ENCODE peak calls at places on chromosomes 12 and 14, in eight cellular contexts. F is spleen; V is cardiac muscle cell; L is AG09309; J is brain microvascular endothelial cell; Q is CD8-positive, alpha-beta T cell; P is Peyer's patch; A is activated CD8-positive, alpha-beta T cell treated with anti-CD3 and anti-CD28 coated beads for 36 hours. D is an unnamed sample.

GRCh38 chr12:77253321-77253720 is 188.0 kb upstream of the E2F7 start:
- DNase-seq in F (no peak), V (no peak), L (no peak), J (no peak), Q (no peak), P (no peak), A (no peak), D (no peak)

GRCh38 chr12:1529862-1530591 is 64.4 kb downstream of the FBXL14 start:
- DNase-seq in F (no peak), V (peak), L (no peak), J (no peak), Q (no peak), P (no peak), A (no peak), D (peak)

GRCh38 chr14:42665083-42665482 is 1058.4 kb downstream of the LRFN5 start:
- DNase-seq in F (no peak), V (no peak), L (no peak), J (no peak), Q (no peak), P (no peak), A (no peak), D (no peak)

GRCh38 chr12:50569876-50570275 is 65.1 kb downstream of the DIP2B start:
- DNase-seq in F (no peak), V (no peak), L (no peak), J (no peak), Q (no peak), P (no peak), A (no peak), D (no peak)

GRCh38 chr12:124422570-124423523 is 128.0 kb downstream of the RFLNA start:
- DNase-seq in F (no peak), V (no peak), L (peak), J (peak), Q (no peak), P (peak), A (no peak), D (no peak)

GRCh38 chr12:103909811-103910210 is 20.4 kb upstream of the HSP90B1 start:
- DNase-seq in F (no peak), V (no peak), L (no peak), J (peak), Q (no peak), P (no peak), A (no peak), D (no peak)

GRCh38 chr12:111435661-111436201 is 30.0 kb downstream of the SH2B3 start:
- DNase-seq in F (peak), V (no peak), L (no peak), J (no peak), Q (no peak), P (no peak), A (peak), D (no peak)

GRCh38 chr14:79369359-79370332 is 841.7 kb downstream of the DIO2 start:
- DNase-seq in F (no peak), V (peak), L (peak), J (peak), Q (no peak), P (no peak), A (no peak), D (no peak)

GRCh38 chr12:33596061-33596460 is 156.4 kb upstream of the SYT10 start:
- DNase-seq in F (no peak), V (no peak), L (no peak), J (no peak), Q (no peak), P (no peak), A (no peak), D (no peak)

GRCh38 chr14:56944397-56944796 is 134.1 kb upstream of the OTX2 start:
- DNase-seq in F (no peak), V (no peak), L (no peak), J (no peak), Q (no peak), P (no peak), A (no peak), D (no peak)

GRCh38 chr14:86788229-86788628 is 1204.8 kb downstream of the GALC start:
- DNase-seq in F (no peak), V (no peak), L (no peak), J (no peak), Q (no peak), P (no peak), A (no peak), D (no peak)

GRCh38 chr14:22379727-22380126 is 209.3 kb downstream of the DAD1 start:
- DNase-seq in F (no peak), V (no peak), L (no peak), J (no peak), Q (no peak), P (no peak), A (no peak), D (no peak)

GRCh38 chr14:74980746-74981661 is 21.7 kb upstream of the EIF2B2 start:
- DNase-seq in F (no peak), V (peak), L (no peak), J (peak), Q (no peak), P (no peak), A (no peak), D (peak)

GRCh38 chr14:30158299-30158698 is 230.7 kb upstream of the PRKD1 start:
- DNase-seq in F (no peak), V (peak), L (no peak), J (no peak), Q (no peak), P (no peak), A (no peak), D (no peak)

GRCh38 chr14:56666716-56667115 is 87.1 kb downstream of the TMEM260 start:
- DNase-seq in F (no peak), V (no peak), L (no peak), J (peak), Q (no peak), P (no peak), A (no peak), D (no peak)

GRCh38 chr12:75656650-75657049 is 145.2 kb upstream of the KRR1 start:
- DNase-seq in F (no peak), V (no peak), L (peak), J (peak), Q (no peak), P (no peak), A (no peak), D (no peak)

GRCh38 chr12:57909611-57910010 is 31.8 kb upstream of the ATP23 start:
- DNase-seq in F (no peak), V (no peak), L (no peak), J (no peak), Q (no peak), P (no peak), A (no peak), D (no peak)

GRCh38 chr12:96473394-96474093 is 15.8 kb upstream of the CFAP54 start:
- DNase-seq in F (no peak), V (no peak), L (no peak), J (no peak), Q (no peak), P (no peak), A (peak), D (no peak)

GRCh38 chr14:52106853-52107252 is 38.0 kb upstream of the NID2 start:
- DNase-seq in F (no peak), V (no peak), L (no peak), J (no peak), Q (no peak), P (no peak), A (no peak), D (no peak)

GRCh38 chr12:116009805-116010204 is 267.7 kb downstream of the MED13L start:
- DNase-seq in F (no peak), V (no peak), L (no peak), J (no peak), Q (no peak), P (no peak), A (no peak), D (no peak)

GRCh38 chr12:52614381-52615207 is 3.8 kb downstream of the KRT73 start:
- DNase-seq in F (no peak), V (no peak), L (no peak), J (no peak), Q (peak), P (no peak), A (no peak), D (no peak)

GRCh38 chr14:84584526-84584925 is 945.4 kb upstream of the FLRT2 start:
- DNase-seq in F (no peak), V (no peak), L (no peak), J (no peak), Q (no peak), P (no peak), A (no peak), D (no peak)

GRCh38 chr12:97426485-97427116 is 36.0 kb upstream of the RMST start:
- DNase-seq in F (no peak), V (no peak), L (no peak), J (no peak), Q (no peak), P (no peak), A (no peak), D (no peak)

GRCh38 chr14:101083564-101084435 is 180.3 kb upstream of the RTL1 start:
- DNase-seq in F (peak), V (no peak), L (no peak), J (no peak), Q (peak), P (no peak), A (no peak), D (no peak)

GRCh38 chr12:6899837-6900519 is 4.6 kb upstream of the LRRC23 start:
- DNase-seq in F (no peak), V (no peak), L (no peak), J (no peak), Q (no peak), P (peak), A (peak), D (no peak)

GRCh38 chr12:54282949-54283593 is 2.5 kb downstream of the HNRNPA1 start:
- DNase-seq in F (no peak), V (no peak), L (no peak), J (no peak), Q (no peak), P (no peak), A (peak), D (no peak)

GRCh38 chr12:52529846-52530245 is 9.7 kb upstream of the KRT5 start:
- DNase-seq in F (peak), V (no peak), L (no peak), J (no peak), Q (no peak), P (no peak), A (no peak), D (no peak)

GRCh38 chr14:28571636-28572035 is 195.0 kb upstream of the FOXG1 start:
- DNase-seq in F (no peak), V (no peak), L (no peak), J (no peak), Q (no peak), P (no peak), A (no peak), D (no peak)

GRCh38 chr12:104505095-104505819 is 48.5 kb downstream of the CHST11 start:
- DNase-seq in F (no peak), V (peak), L (no peak), J (no peak), Q (no peak), P (no peak), A (no peak), D (peak)

GRCh38 chr14:100783630-100784321 is 42.1 kb upstream of the MEG3 start:
- DNase-seq in F (peak), V (no peak), L (no peak), J (no peak), Q (no peak), P (peak), A (no peak), D (no peak)

GRCh38 chr12:118034429-118035193 is 18.1 kb downstream of the RFC5 start:
- DNase-seq in F (no peak), V (peak), L (peak), J (peak), Q (no peak), P (no peak), A (no peak), D (no peak)

GRCh38 chr12:83945871-83946270 is 966.7 kb downstream of the SLC6A15 start:
- DNase-seq in F (no peak), V (no peak), L (peak), J (peak), Q (no peak), P (no peak), A (no peak), D (no peak)

GRCh38 chr12:56020437-56021189 is at the start of gene IKZF4:
- DNase-seq in F (no peak), V (peak), L (no peak), J (no peak), Q (no peak), P (no peak), A (peak), D (no peak)

GRCh38 chr14:71555654-71556559 is 376.3 kb upstream of the RGS6 start:
- DNase-seq in F (no peak), V (no peak), L (no peak), J (no peak), Q (peak), P (no peak), A (peak), D (peak)

GRCh38 chr12:111287125-111287900 is 81.6 kb downstream of the PHETA1 start:
- DNase-seq in F (no peak), V (no peak), L (no peak), J (no peak), Q (no peak), P (no peak), A (no peak), D (no peak)

GRCh38 chr14:90844321-90844720 is 28.1 kb upstream of the TTC7B start:
- DNase-seq in F (no peak), V (no peak), L (no peak), J (no peak), Q (no peak), P (no peak), A (no peak), D (no peak)

DNA sequence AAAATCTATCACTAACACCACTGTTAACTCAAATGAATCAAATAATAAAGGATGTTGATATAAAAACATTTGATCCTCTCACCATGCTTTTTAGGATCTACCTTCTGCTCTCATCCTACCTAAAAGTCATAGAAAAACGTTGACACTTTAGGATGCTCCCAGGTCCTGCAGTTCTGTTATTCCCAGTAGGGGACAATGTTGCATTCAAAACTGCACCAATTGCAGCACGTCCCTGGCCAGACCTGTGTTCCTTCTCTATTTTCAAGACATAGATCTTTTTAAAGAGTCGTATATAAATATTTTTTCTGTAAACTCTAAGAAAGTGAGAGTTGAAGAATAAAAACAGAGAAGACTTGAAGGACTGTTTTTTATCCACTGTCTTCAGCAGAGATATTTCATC is 8.8 kb downstream of the AICDA start:
- DNase-seq in F (no peak), V (no peak), L (no peak), J (peak), Q (no peak), P (no peak), A (no peak), D (no peak)
- TF ChIP-seq CTCF in F (no peak), V (no peak), L (peak), J (peak), Q (no peak), P (no peak), A (no peak), D (no peak)

DNA sequence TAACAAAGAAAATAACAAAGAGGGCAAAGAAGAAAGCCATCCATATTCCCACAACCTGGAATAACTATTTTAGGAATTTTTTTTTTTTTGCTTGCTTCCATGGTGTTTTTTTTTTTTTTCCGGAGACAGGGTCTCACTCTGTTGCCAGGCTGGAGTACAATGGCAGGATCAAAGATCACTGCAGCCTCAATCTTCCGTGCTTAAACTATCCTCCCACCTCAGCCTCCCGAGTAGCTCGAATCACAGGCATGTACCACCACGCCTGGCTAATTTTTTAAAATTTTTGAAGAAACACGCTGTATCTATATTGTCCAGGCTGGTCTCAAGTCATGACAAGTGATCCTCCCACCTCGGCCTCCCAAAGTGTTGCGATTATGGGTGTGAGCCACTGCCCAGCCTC is 20.2 kb upstream of the ARID4A start:
- DNase-seq in F (no peak), V (no peak), L (no peak), J (no peak), Q (no peak), P (no peak), A (no peak), D (no peak)
- TF ChIP-seq CTCF in F (no peak), V (no peak), L (no peak), J (no peak), Q (no peak), P (no peak), A (no peak), D (no peak)

DNA sequence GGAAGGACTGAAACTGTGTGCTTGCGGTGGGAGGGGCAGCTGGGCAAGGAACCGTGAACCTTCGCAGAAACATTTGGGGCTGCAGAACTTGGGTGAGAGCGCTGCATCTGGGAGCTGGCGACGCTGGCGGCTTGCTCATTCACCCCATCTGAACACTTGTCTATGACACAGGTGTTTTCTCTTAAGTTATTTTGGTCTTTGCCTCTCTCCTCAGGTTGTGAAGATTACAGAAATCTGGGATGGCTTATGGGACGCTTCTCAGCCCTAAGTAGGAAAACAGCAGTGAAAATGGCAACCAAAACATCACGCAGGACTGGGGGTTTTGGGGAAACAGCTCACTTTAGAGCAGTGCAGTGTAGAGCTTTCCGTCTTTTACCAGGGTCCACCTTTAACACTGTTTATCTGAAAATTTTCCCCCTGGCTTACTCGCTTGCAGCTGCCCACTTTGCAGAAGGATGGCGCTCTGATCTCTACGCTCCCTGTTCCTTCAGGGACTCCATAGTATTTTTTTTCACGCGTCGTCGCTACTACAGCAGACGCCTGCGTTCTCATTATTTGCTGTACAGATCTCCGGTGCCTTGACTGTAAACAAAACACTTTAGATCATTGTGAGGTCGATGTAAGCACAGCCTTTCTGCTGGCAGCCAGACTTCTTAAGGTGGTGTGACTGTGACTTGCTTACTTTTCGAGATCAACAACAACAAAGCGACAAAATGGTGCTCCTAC is 2.7 kb upstream of the CDKN1B start:
- DNase-seq in F (peak), V (no peak), L (no peak), J (no peak), Q (peak), P (peak), A (peak), D (no peak)
- TF ChIP-seq CTCF in F (peak), V (peak), L (no peak), J (peak), Q (no peak), P (no peak), A (peak), D (peak)

GRCh38 chr12:93657076-93657475 is 20.1 kb upstream of the CRADD start:
- DNase-seq in F (no peak), V (no peak), L (no peak), J (no peak), Q (no peak), P (no peak), A (no peak), D (no peak)
- TF ChIP-seq CTCF in F (no peak), V (no peak), L (no peak), J (no peak), Q (no peak), P (no peak), A (no peak), D (no peak)

DNA sequence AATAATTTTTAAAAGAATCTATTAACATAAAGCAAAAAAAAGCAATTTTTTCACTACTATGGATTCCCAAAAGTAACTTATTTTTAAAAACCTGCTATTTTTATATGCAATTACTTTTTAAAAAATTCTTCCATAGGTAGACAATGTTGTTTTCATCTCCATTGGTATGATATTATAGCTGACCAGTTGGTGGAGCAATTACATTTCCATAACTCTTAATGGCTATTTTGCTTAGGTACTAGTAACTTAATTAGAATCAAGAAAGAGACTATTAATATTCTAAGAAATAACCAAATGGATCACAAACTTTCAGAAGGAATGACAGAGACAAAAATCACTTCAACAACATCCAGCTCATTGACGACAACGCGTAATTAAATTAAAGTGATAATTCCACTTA is 64.7 kb upstream of the PTCSC3 start:
- DNase-seq in F (no peak), V (no peak), L (no peak), J (no peak), Q (no peak), P (no peak), A (no peak), D (no peak)
- TF ChIP-seq CTCF in F (no peak), V (no peak), L (peak), J (no peak), Q (no peak), P (no peak), A (no peak), D (no peak)

GRCh38 chr14:50061664-50062437 is 54.5 kb downstream of the VCPKMT start:
- DNase-seq in F (peak), V (peak), L (no peak), J (no peak), Q (peak), P (peak), A (peak), D (peak)

GRCh38 chr14:50063876-50064420 is 52.4 kb downstream of the VCPKMT start:
- DNase-seq in F (peak), V (no peak), L (no peak), J (no peak), Q (peak), P (no peak), A (no peak), D (no peak)

GRCh38 chr14:50062438-50063039 is 53.8 kb downstream of the VCPKMT start:
- DNase-seq in F (peak), V (peak), L (no peak), J (peak), Q (peak), P (no peak), A (peak), D (peak)

GRCh38 chr14:50059773-50060629 is 56.4 kb downstream of the VCPKMT start:
- DNase-seq in F (peak), V (no peak), L (no peak), J (no peak), Q (peak), P (no peak), A (no peak), D (no peak)

GRCh38 chr14:50060871-50061663 is 55.3 kb downstream of the VCPKMT start:
- DNase-seq in F (peak), V (no peak), L (peak), J (peak), Q (peak), P (no peak), A (peak), D (peak)
- TF ChIP-seq CTCF in F (no peak), V (peak), L (no peak), J (peak), Q (no peak), P (no peak), A (no peak), D (no peak)

GRCh38 chr12:107404981-107405380 is 280.6 kb upstream of the PWP1 start:
- DNase-seq in F (no peak), V (peak), L (no peak), J (peak), Q (no peak), P (no peak), A (peak), D (peak)
- TF ChIP-seq CTCF in F (no peak), V (peak), L (peak), J (peak), Q (no peak), P (peak), A (peak), D (peak)

GRCh38 chr12:60259241-60259640 is 663.4 kb downstream of the SLC16A7 start:
- DNase-seq in F (no peak), V (no peak), L (no peak), J (no peak), Q (no peak), P (no peak), A (no peak), D (no peak)

GRCh38 chr12:60255044-60255443 is 659.2 kb downstream of the SLC16A7 start:
- DNase-seq in F (no peak), V (no peak), L (no peak), J (no peak), Q (no peak), P (no peak), A (no peak), D (no peak)

GRCh38 chr12:60262378-60262777 is 666.5 kb downstream of the SLC16A7 start:
- DNase-seq in F (no peak), V (no peak), L (no peak), J (no peak), Q (no peak), P (no peak), A (no peak), D (no peak)

GRCh38 chr12:60257063-60257462 is 661.2 kb downstream of the SLC16A7 start:
- DNase-seq in F (no peak), V (peak), L (peak), J (peak), Q (no peak), P (no peak), A (no peak), D (no peak)
- TF ChIP-seq CTCF in F (no peak), V (peak), L (peak), J (peak), Q (no peak), P (no peak), A (no peak), D (no peak)